ENCODE peak calls at places on chromosomes 1 and 21, in six cellular contexts. Z is GM19239; U is GM06990; L is spleen; K is activated CD8-positive, alpha-beta memory T cell treated with anti-CD3 and anti-CD28 coated beads, Interleukin-2, amount 50 U/mL, for 4 hours; M is EH. E is an unnamed sample.

GRCh38 chr21:41169701-41170100 is 1.7 kb downstream of the BACE2 start:
- DNase-seq in Z (no peak), U (no peak), L (no peak), K (no peak), M (no peak), E (no peak)

GRCh38 chr1:39863177-39863576 is 20.1 kb downstream of the TRIT1 start:
- DNase-seq in Z (no peak), U (no peak), L (no peak), K (no peak), M (no peak), E (no peak)

GRCh38 chr21:25850126-25850831 is 115.5 kb downstream of the GABPA start:
- DNase-seq in Z (no peak), U (no peak), L (no peak), K (no peak), M (no peak), E (no peak)

GRCh38 chr21:30605968-30606367 is 5.1 kb downstream of the KRTAP22-1 start:
- DNase-seq in Z (no peak), U (no peak), L (no peak), K (no peak), M (no peak), E (no peak)

GRCh38 chr1:192807221-192807967 is 1.4 kb upstream of the RGS2 start:
- DNase-seq in Z (no peak), U (peak; percentile 25), L (no peak), K (no peak), M (peak; percentile 15), E (peak; percentile 40)

GRCh38 chr1:7159116-7159781 is 374.0 kb downstream of the CAMTA1 start:
- DNase-seq in Z (no peak), U (no peak), L (no peak), K (no peak), M (no peak), E (no peak)

GRCh38 chr1:93080424-93080823 is 1.3 kb downstream of the MTF2 start:
- DNase-seq in Z (peak; percentile 31), U (peak; percentile 52), L (no peak), K (no peak), M (peak; percentile 73), E (peak; percentile 83)

GRCh38 chr21:44983421-44984206 is 43.8 kb downstream of the SLX9 start:
- DNase-seq in Z (no peak), U (no peak), L (peak; percentile 63), K (no peak), M (no peak), E (no peak)

GRCh38 chr1:60388092-60388987 is 314.8 kb upstream of the C1orf87 start:
- DNase-seq in Z (no peak), U (no peak), L (no peak), K (no peak), M (no peak), E (no peak)

GRCh38 chr1:214425101-214425500 is 126.3 kb downstream of the PTPN14 start:
- DNase-seq in Z (no peak), U (no peak), L (no peak), K (no peak), M (no peak), E (peak; percentile 41)

GRCh38 chr1:38525343-38525948 is 334.1 kb downstream of the RRAGC start:
- DNase-seq in Z (no peak), U (no peak), L (no peak), K (no peak), M (no peak), E (no peak)

GRCh38 chr1:45238846-45239245 is 32.4 kb upstream of the ZSWIM5 start:
- DNase-seq in Z (no peak), U (no peak), L (no peak), K (no peak), M (no peak), E (no peak)

GRCh38 chr1:55827350-55827749 is 612.2 kb upstream of the USP24 start:
- DNase-seq in Z (no peak), U (no peak), L (no peak), K (no peak), M (peak; percentile 98), E (peak; percentile 89)

GRCh38 chr1:22461100-22461499 is 9.4 kb downstream of the ZBTB40 start:
- DNase-seq in Z (no peak), U (no peak), L (no peak), K (no peak), M (no peak), E (no peak)

GRCh38 chr21:36482673-36483072 is 2.8 kb upstream of the CLDN14 start:
- DNase-seq in Z (no peak), U (no peak), L (no peak), K (no peak), M (no peak), E (no peak)

GRCh38 chr1:11749203-11749689 is 12.7 kb upstream of the C1orf167 start:
- DNase-seq in Z (no peak), U (peak; percentile 57), L (peak; percentile 92), K (peak; percentile 44), M (peak; percentile 40), E (peak; percentile 61)

GRCh38 chr1:91791103-91791502 is 94.8 kb downstream of the TGFBR3 start:
- DNase-seq in Z (no peak), U (no peak), L (no peak), K (no peak), M (no peak), E (no peak)

GRCh38 chr1:15739259-15739658 is 3.0 kb upstream of the TMEM82 start:
- DNase-seq in Z (no peak), U (no peak), L (no peak), K (no peak), M (no peak), E (no peak)

GRCh38 chr1:178684542-178685000 is 40.5 kb upstream of the RALGPS2 start:
- DNase-seq in Z (no peak), U (peak; percentile 17), L (no peak), K (no peak), M (peak; percentile 95), E (peak; percentile 98)

GRCh38 chr1:224852901-224853568 is 76.4 kb upstream of the DNAH14 start:
- DNase-seq in Z (no peak), U (peak; percentile 11), L (no peak), K (no peak), M (peak; percentile 58), E (peak; percentile 76)

GRCh38 chr1:44405041-44405803 is at the start of gene RNF220:
- DNase-seq in Z (no peak), U (peak; percentile 49), L (peak; percentile 82), K (peak; percentile 42), M (peak; percentile 73), E (peak; percentile 48)

GRCh38 chr21:25891596-25891995 is 156.8 kb downstream of the GABPA start:
- DNase-seq in Z (no peak), U (no peak), L (no peak), K (no peak), M (no peak), E (no peak)